ENCODE peak calls at places on chromosomes 2 and 18, in four cellular contexts. R is K562, P is HepG2, J is GM12878. L is an unnamed sample.

GRCh38 chr2:44135307-44135706 is 33.4 kb upstream of the PPM1B start:
- DNase-seq in R (no peak), P (no peak), J (no peak), L (no peak)

GRCh38 chr18:68916734-68917133 is 118.9 kb downstream of the CCDC102B start:
- DNase-seq in R (no peak), P (peak), J (no peak), L (no peak)

GRCh38 chr2:68000170-68000825 is 62.5 kb downstream of the C1D start:
- DNase-seq in R (no peak), P (no peak), J (no peak), L (no peak)

GRCh38 chr2:177882501-177882900 is 190.1 kb downstream of the PDE11A start:
- DNase-seq in R (no peak), P (no peak), J (no peak), L (no peak)

GRCh38 chr2:227805578-227805977 is 8.1 kb upstream of the CCL20 start:
- DNase-seq in R (no peak), P (no peak), J (peak), L (no peak)

GRCh38 chr2:8435608-8436007 is 246.2 kb upstream of the ID2 start:
- DNase-seq in R (no peak), P (no peak), J (no peak), L (no peak)

GRCh38 chr2:26917135-26917836 is 53.2 kb upstream of the MAPRE3 start:
- DNase-seq in R (no peak), P (no peak), J (no peak), L (no peak)

GRCh38 chr2:226002438-226002837 is 602.9 kb downstream of the NYAP2 start:
- DNase-seq in R (no peak), P (peak), J (no peak), L (no peak)

GRCh38 chr2:10287766-10288165 is 14.9 kb upstream of the HPCAL1 start:
- DNase-seq in R (no peak), P (no peak), J (no peak), L (no peak)

GRCh38 chr2:75199428-75200011 is at the start of gene TACR1:
- DNase-seq in R (peak), P (peak), J (peak), L (peak)

GRCh38 chr2:37742286-37742685 is 70.8 kb upstream of the CDC42EP3 start:
- DNase-seq in R (no peak), P (no peak), J (no peak), L (no peak)

GRCh38 chr2:3659447-3660432 is 1.7 kb downstream of the ALLC start:
- DNase-seq in R (no peak), P (peak), J (no peak), L (no peak)

GRCh38 chr2:167509585-167509984 is 621.3 kb downstream of the XIRP2 start:
- DNase-seq in R (no peak), P (peak), J (no peak), L (peak)

GRCh38 chr2:42142476-42143184 is 26.5 kb upstream of the EML4 start:
- DNase-seq in R (no peak), P (peak), J (no peak), L (no peak)

GRCh38 chr2:9310390-9310789 is 103.8 kb downstream of the ASAP2 start:
- DNase-seq in R (no peak), P (no peak), J (no peak), L (no peak)

GRCh38 chr2:42168459-42169099 is 574 bp upstream of the EML4 start:
- DNase-seq in R (no peak), P (no peak), J (no peak), L (no peak)

GRCh38 chr18:44130365-44130942 is 550.2 kb upstream of the SETBP1 start:
- DNase-seq in R (peak), P (peak), J (no peak), L (peak)

GRCh38 chr2:68714866-68715265 is 19.7 kb upstream of the ARHGAP25 start:
- DNase-seq in R (no peak), P (no peak), J (peak), L (no peak)

GRCh38 chr2:37753758-37754157 is 82.3 kb upstream of the CDC42EP3 start:
- DNase-seq in R (no peak), P (no peak), J (no peak), L (no peak)

GRCh38 chr18:13136056-13136688 is 82.4 kb upstream of the LDLRAD4 start:
- DNase-seq in R (no peak), P (no peak), J (no peak), L (no peak)

GRCh38 chr18:10454800-10455550 is 540 bp downstream of the APCDD1 start:
- DNase-seq in R (no peak), P (no peak), J (no peak), L (peak)

DNA sequence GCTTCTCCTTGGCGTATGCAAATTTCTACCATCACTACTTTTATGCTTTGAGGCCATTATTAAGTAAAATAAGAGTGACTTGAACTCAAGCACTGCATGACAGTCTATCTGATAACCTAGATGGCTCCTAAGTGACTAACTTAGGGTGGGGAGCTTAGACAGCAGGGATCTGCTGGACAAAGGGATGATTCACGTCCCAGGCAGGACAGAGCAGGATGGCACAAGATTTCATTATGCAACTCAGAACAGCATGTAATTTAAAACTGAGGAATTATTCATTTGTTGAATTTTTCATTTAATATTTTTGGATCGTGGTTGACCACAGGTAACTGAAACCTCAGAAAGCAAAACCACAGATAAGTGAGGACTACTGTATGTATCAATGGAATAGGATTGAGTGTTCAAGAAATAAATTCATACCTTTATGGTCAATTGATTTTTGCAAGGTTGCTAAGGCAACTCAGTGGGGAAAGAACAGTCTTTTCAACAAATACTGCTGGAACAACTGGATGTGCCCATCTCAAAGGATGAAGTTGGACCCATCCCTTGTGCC is 115.3 kb downstream of the MBD2 start:
- DNase-seq in R (no peak), P (no peak), J (no peak), L (no peak)
- TF ChIP-seq FOXK2 in R (no peak), P (no peak), J (no peak), L (no peak)

DNA sequence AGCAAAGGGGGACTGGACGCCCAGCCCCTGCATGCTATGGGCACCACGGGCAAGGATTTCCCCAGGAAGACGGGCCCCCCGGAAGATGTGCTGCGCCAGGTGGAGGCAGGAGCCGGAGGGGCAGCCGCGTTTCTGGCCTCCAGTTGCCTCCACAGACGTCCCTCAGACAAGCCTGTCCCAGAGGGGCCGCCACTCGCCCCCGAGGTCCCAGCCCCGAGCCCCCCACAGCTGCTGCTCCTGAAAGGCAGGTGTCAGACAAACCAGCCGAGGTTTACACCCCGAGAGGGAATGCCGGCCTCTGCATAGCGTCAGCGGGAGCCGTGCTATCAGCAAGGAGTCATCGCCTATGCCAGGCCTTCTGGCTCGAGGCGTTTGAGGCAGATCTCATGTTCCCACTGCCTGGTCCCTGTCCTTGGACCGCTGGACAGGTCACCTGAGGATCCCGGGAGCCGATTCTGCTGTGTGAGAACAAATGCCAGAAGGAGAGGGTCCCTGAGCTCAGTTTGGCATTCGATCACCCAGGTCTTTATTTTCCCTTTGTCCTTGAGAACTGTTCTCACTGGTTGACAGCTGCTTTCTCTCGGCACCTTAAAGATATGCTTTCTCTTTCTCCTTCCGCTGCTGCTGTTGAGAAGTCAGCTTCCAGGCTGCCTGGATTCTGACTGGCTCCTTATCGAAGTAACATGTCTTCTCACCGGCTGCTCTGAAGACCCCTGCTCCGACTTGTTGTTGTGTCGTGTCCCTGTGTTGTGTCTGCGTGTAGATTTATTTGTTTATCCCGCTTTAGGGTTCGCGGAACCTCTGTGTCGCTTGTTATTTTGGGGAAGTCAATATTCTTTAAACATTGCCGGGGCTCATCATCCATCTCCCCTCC is 20.6 kb downstream of the CROCC2 start:
- DNase-seq in R (no peak), P (no peak), J (no peak), L (no peak)
- TF ChIP-seq SP1 in R (no peak), P (no peak), J (no peak), L (no peak)

DNA sequence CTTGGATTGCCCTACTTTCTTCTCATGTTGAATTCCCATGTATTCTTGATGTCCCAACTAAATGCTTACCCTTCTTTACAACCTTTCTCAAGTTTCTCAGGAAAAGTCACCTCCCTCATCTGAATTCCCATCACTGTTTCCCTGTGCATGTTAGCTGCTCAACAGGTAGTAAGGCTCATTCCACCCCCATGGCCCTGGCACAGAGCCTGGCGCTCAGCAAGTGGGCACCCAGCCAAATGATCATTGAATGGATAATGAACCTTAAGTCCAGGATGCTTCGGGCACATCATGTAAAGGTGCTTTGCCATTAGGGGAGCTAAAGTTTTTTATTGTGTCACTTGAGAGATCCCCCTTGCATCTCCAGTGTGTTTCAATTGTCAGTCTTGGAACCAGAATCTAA is 124.0 kb downstream of the PKP4 start:
- DNase-seq in R (no peak), P (no peak), J (no peak), L (no peak)
- TF ChIP-seq FOXK2 in R (no peak), P (no peak), J (no peak), L (no peak)

DNA sequence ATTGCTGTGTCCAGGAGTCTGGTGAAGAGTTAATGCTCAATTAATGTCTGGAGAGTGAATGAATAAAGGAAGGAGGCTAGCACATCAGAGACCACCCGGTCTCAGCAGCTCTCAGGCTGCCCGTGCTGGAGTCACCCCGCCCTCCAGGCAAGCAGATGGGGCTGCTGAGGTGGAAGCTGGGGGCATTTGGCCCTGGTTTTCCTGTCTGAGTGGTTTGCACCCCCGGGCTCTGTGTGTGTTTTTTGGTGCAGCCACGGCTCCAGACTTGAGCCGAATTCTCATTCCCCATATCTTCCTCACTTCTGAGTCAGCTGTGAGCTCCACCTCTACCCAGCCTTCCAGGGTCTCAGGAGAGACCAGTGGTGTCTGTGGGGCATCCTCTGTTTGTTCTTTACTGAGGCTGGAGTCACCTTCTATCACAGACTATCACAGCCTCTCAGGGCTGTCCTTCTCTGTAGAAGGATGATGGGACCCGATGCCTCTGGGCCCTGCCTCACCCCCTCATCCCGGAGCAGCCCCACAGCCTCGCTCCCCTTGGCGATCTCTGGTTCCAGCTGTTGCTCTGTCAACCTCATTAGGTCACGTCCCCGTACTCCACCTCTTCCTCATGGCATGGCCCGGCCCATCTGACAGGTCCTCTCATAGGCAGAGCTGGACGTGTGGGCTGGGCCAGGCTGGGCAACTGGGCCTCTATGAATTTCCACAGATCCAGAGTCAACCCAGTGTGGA is 60.8 kb downstream of the HS1BP3 start:
- DNase-seq in R (no peak), P (no peak), J (no peak), L (no peak)
- TF ChIP-seq SP1 in R (no peak), P (no peak), J (no peak), L (no peak)

GRCh38 chr18:5519448-5520362 is 24.1 kb downstream of the EPB41L3 start:
- DNase-seq in R (no peak), P (no peak), J (no peak), L (no peak)

GRCh38 chr18:5520464-5520863 is 23.3 kb downstream of the EPB41L3 start:
- DNase-seq in R (no peak), P (no peak), J (no peak), L (no peak)

GRCh38 chr18:5521000-5521399 is 22.8 kb downstream of the EPB41L3 start:
- DNase-seq in R (no peak), P (no peak), J (no peak), L (no peak)

GRCh38 chr18:5518179-5518770 is 25.5 kb downstream of the EPB41L3 start:
- DNase-seq in R (no peak), P (no peak), J (no peak), L (no peak)

DNA sequence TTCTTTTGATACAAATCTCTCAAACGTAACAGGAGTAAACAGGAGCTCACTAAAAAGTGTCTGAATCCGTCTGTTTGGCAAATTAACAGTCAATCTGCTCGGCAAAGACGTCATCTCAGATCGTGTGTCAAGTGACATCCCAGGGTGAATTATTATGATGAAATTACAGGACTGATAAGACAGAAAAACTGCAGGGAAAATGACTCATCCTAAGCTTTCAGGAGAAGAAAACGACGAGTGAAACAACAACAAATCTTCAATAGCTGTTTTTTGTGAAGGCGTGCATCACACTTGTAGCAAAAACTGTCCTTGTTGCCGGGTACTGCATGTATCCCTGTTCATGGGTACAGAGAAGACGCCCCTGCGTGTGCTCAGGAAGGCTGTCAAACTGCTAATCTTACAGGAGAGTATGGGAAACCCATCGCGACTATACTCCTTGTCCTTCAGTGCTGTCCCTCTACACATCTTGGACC is 24.9 kb downstream of the EPB41L3 start:
- DNase-seq in R (no peak), P (no peak), J (no peak), L (peak)
- TF ChIP-seq FOXK2 in R (no peak), P (no peak), J (no peak), L (no peak)

L was measured in HEK293T.